ENCODE peak calls at places on chromosomes 2 and 18, in four cellular contexts. T is HCT116, E is mesendoderm, P is T-helper 2 cell. Q is an unnamed sample.

GRCh38 chr2:95348609-95349567 is 51.7 kb downstream of the KCNIP3 start:
- DNase-seq in P (no peak), T (no peak), E (no peak), Q (no peak)

GRCh38 chr2:85536479-85536878 is 2.5 kb upstream of the MAT2A start:
- DNase-seq in T (no peak), E (no peak), P (no peak), Q (no peak)

GRCh38 chr2:7674606-7675005 is 757.4 kb downstream of the RNF144A start:
- DNase-seq in E (no peak), T (no peak), P (no peak), Q (no peak)

GRCh38 chr2:88187038-88187676 is 17.0 kb downstream of the THNSL2 start:
- DNase-seq in E (peak; percentile 93), T (peak; percentile 61), P (no peak), Q (peak; percentile 43)

GRCh38 chr2:56680971-56681631 is 497.3 kb downstream of the CCDC85A start:
- DNase-seq in E (no peak), P (no peak), T (no peak), Q (no peak)

GRCh38 chr18:45657357-45658335 is 42.4 kb downstream of the SLC14A2 start:
- DNase-seq in P (no peak), E (no peak), T (no peak), Q (no peak)

GRCh38 chr2:64462171-64462570 is 8.2 kb downstream of the LGALSL start:
- DNase-seq in E (no peak), P (no peak), T (no peak), Q (no peak)

GRCh38 chr2:177692828-177693269 is 300.3 kb downstream of the AGPS start:
- DNase-seq in P (no peak), E (peak; percentile 60), T (no peak), Q (no peak)

GRCh38 chr2:112257575-112257974 is 2.7 kb upstream of the ZC3H8 start:
- DNase-seq in T (no peak), P (no peak), E (no peak), Q (no peak)

GRCh38 chr2:134248913-134249312 is 5.0 kb upstream of the MGAT5 start:
- DNase-seq in P (no peak), T (no peak), E (no peak), Q (no peak)

GRCh38 chr2:26530141-26530540 is 52.2 kb upstream of the OTOF start:
- DNase-seq in T (no peak), E (no peak), P (no peak), Q (no peak)

GRCh38 chr2:202375006-202375610 is 1.0 kb upstream of the BMPR2 start:
- DNase-seq in P (peak; percentile 22), T (no peak), E (peak; percentile 82), Q (no peak)

GRCh38 chr2:240256704-240257637 is 116.5 kb upstream of the OTOS start:
- DNase-seq in P (no peak), T (no peak), E (no peak), Q (no peak)

GRCh38 chr2:187013058-187013457 is 164.1 kb upstream of the ZSWIM2 start:
- DNase-seq in T (no peak), E (no peak), P (no peak), Q (no peak)

GRCh38 chr2:24409700-24410556 is 49.6 kb upstream of the ITSN2 start:
- DNase-seq in E (peak; percentile 83), T (peak; percentile 67), P (no peak), Q (peak; percentile 76)

GRCh38 chr2:222844323-222844722 is 16.5 kb upstream of the ACSL3 start:
- DNase-seq in P (no peak), E (peak; percentile 44), T (peak; percentile 32), Q (peak; percentile 40)

Q was measured in NCI-H460.